ENCODE peak calls at places on chromosomes 7 and 10, in four cellular contexts. R, T, Y and K are unnamed samples.

GRCh38 chr7:155449880-155450557 is 7.9 kb upstream of the EN2 start:
- DNase-seq in R (no peak), T (no peak), Y (peak), K (no peak)

GRCh38 chr10:4405828-4406227 is 420.2 kb upstream of the AKR1E2 start:
- DNase-seq in T (no peak), Y (no peak), R (no peak), K (no peak)

GRCh38 chr10:119575506-119575905 is 21.3 kb downstream of the TIAL1 start:
- DNase-seq in R (no peak), Y (no peak), T (no peak), K (no peak)

GRCh38 chr7:3404490-3404889 is 103.4 kb downstream of the SDK1 start:
- DNase-seq in Y (no peak), R (no peak), T (no peak), K (peak)

GRCh38 chr10:122551450-122551849 is 9.1 kb upstream of the DMBT1 start:
- DNase-seq in T (no peak), R (peak), Y (no peak), K (no peak)

GRCh38 chr10:63123963-63124362 is 9.2 kb upstream of the NRBF2 start:
- DNase-seq in T (no peak), Y (no peak), R (no peak), K (no peak)

GRCh38 chr7:20831976-20832375 is 45.3 kb upstream of the SP8 start:
- DNase-seq in Y (no peak), R (no peak), T (no peak), K (no peak)

GRCh38 chr10:132714096-132714721 is 71.7 kb downstream of the NKX6-2 start:
- DNase-seq in T (no peak), Y (peak), R (no peak), K (no peak)

GRCh38 chr10:125629758-125630376 is 53.1 kb downstream of the TEX36 start:
- DNase-seq in T (no peak), R (peak), Y (no peak), K (peak)

GRCh38 chr10:2968401-2968800 is 98.9 kb upstream of the PFKP start:
- DNase-seq in T (no peak), R (no peak), Y (no peak), K (no peak)

GRCh38 chr7:27071622-27072390 is 24.0 kb downstream of the HOXA1 start:
- DNase-seq in Y (no peak), T (no peak), R (no peak), K (peak)

GRCh38 chr7:81190997-81191747 is 272.3 kb upstream of the SEMA3C start:
- DNase-seq in Y (no peak), T (no peak), R (peak), K (no peak)

GRCh38 chr7:131745645-131746248 is 189.3 kb upstream of the PODXL start:
- DNase-seq in R (peak), Y (peak), T (no peak), K (peak)

GRCh38 chr7:69739182-69739581 is 140.9 kb downstream of the AUTS2 start:
- DNase-seq in R (no peak), Y (no peak), T (peak), K (no peak)

GRCh38 chr10:88901610-88902327 is 21.7 kb downstream of the STAMBPL1 start:
- DNase-seq in T (peak), R (no peak), Y (no peak), K (no peak)

GRCh38 chr10:117170244-117170643 is 27.0 kb upstream of the KCNK18 start:
- DNase-seq in T (no peak), Y (no peak), R (no peak), K (no peak)

GRCh38 chr10:73997479-73997805 is 474 bp upstream of the VCL start:
- DNase-seq in T (no peak), Y (no peak), R (no peak), K (no peak)

GRCh38 chr7:91263359-91264082 is 712 bp upstream of the FZD1 start:
- DNase-seq in T (no peak), Y (peak), R (no peak), K (peak)

GRCh38 chr7:134197342-134197741 is 70.2 kb downstream of the LRGUK start:
- DNase-seq in Y (no peak), R (no peak), T (no peak), K (no peak)

GRCh38 chr7:134690614-134691504 is 44.2 kb downstream of the BPGM start:
- DNase-seq in Y (no peak), T (no peak), R (no peak), K (no peak)

GRCh38 chr10:71255540-71255816 is 43.1 kb downstream of the UNC5B start:
- DNase-seq in R (no peak), Y (no peak), T (no peak), K (no peak)

GRCh38 chr7:151117565-151117964 is 31.3 kb downstream of the AGAP3 start:
- DNase-seq in R (no peak), Y (no peak), T (no peak), K (no peak)

GRCh38 chr10:79056736-79057391 is 11.9 kb upstream of the ZMIZ1 start:
- DNase-seq in T (no peak), R (no peak), Y (no peak), K (no peak)

GRCh38 chr7:44391746-44392617 is 66.6 kb upstream of the CAMK2B start:
- DNase-seq in R (no peak), Y (peak), T (no peak), K (no peak)

GRCh38 chr7:158541330-158542010 is 46.2 kb downstream of the PTPRN2 start:
- DNase-seq in R (no peak), Y (no peak), T (no peak), K (no peak)

DNA sequence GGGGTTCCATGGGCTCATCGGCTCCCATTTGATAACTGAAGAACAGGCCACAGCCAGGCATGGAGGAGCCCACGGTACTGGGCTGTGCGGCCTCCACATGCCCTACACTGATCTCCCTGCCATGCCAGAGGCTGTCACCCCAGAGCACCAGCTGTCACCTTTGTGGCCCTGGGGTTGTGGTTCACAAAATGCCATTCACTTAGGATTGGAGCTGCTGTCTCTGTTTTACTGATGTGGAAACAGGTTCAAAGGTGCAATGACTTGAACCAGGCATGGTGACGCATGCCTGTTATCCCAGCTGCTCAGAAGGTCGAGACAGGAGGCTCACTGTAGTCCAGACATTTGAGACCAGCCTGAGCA is 4.3 kb upstream of the UPK3B start:
- DNase-seq in R (no peak), Y (no peak), T (no peak), K (peak)
- TF ChIP-seq SP1 in R (no peak), Y (no peak), T (no peak), K (no peak)

GRCh38 chr10:43094091-43094484 is 17.2 kb downstream of the RET start:
- DNase-seq in Y (no peak), T (no peak), R (no peak), K (no peak)
- TF ChIP-seq SUZ12 in Y (no peak), T (no peak), R (no peak), K (no peak)

GRCh38 chr7:30143748-30144251 is 9.0 kb downstream of the MTURN start:
- DNase-seq in Y (no peak), R (no peak), T (no peak), K (no peak)
- TF ChIP-seq SP1 in Y (no peak), R (no peak), T (no peak), K (no peak)

GRCh38 chr10:22477365-22478287 is 132.3 kb downstream of the SPAG6 start:
- DNase-seq in Y (peak), R (no peak), T (no peak), K (no peak)

GRCh38 chr10:22475857-22476600 is 130.7 kb downstream of the SPAG6 start:
- DNase-seq in R (no peak), T (no peak), Y (peak), K (no peak)

GRCh38 chr10:22475527-22475856 is 130.2 kb downstream of the SPAG6 start:
- DNase-seq in R (no peak), T (no peak), Y (no peak), K (no peak)

GRCh38 chr10:22478555-22479334 is 133.4 kb downstream of the SPAG6 start:
- DNase-seq in T (no peak), R (no peak), Y (no peak), K (no peak)

GRCh38 chr10:22476601-22477364 is 131.5 kb downstream of the SPAG6 start:
- DNase-seq in Y (peak), R (no peak), T (no peak), K (no peak)
- TF ChIP-seq SUZ12 in Y (peak), R (no peak), T (no peak), K (no peak)